ENCODE peak calls at places on chromosomes 16 and 17, in eight cellular contexts. One of them, this sample, is unnamed. For H3K27me3, the result is how much of the 10 kb centered on the place peaks cover.

GRCh38 chr17:15404116-15404730 is 62.8 kb upstream of the TEKT3 start:
- DNase-seq in Panc1: no peak
- DNase-seq in thoracic aorta: no peak
- DNase-seq in neural progenitor cell: no peak
- DNase-seq in H9: no peak
- DNase-seq in dorsolateral prefrontal cortex: no peak
- DNase-seq in right atrium auricular region: no peak
- DNase-seq in CD8-positive, alpha-beta T cell: no peak
- DNase-seq in this sample: no peak

GRCh38 chr17:57915980-57916757 is 39.0 kb downstream of the CUEDC1 start:
- DNase-seq in CD8-positive, alpha-beta T cell: no peak
- DNase-seq in Panc1: no peak
- DNase-seq in thoracic aorta: no peak
- DNase-seq in H9: peak
- DNase-seq in neural progenitor cell: peak
- DNase-seq in dorsolateral prefrontal cortex: no peak
- DNase-seq in right atrium auricular region: no peak
- DNase-seq in this sample: no peak

GRCh38 chr16:10040136-10041080 is 141.8 kb downstream of the GRIN2A start:
- DNase-seq in dorsolateral prefrontal cortex: no peak
- DNase-seq in Panc1: no peak
- DNase-seq in thoracic aorta: no peak
- DNase-seq in neural progenitor cell: peak
- DNase-seq in right atrium auricular region: no peak
- DNase-seq in H9: peak
- DNase-seq in CD8-positive, alpha-beta T cell: no peak
- DNase-seq in this sample: no peak

GRCh38 chr16:12502671-12503070 is 301.0 kb downstream of the CPPED1 start:
- DNase-seq in H9: no peak
- DNase-seq in Panc1: no peak
- DNase-seq in right atrium auricular region: no peak
- DNase-seq in neural progenitor cell: no peak
- DNase-seq in CD8-positive, alpha-beta T cell: no peak
- DNase-seq in dorsolateral prefrontal cortex: no peak
- DNase-seq in thoracic aorta: no peak
- DNase-seq in this sample: no peak

GRCh38 chr17:28712037-28712704 is 483 bp upstream of the PROCA1 start:
- DNase-seq in neural progenitor cell: peak
- DNase-seq in dorsolateral prefrontal cortex: no peak
- DNase-seq in H9: peak
- DNase-seq in CD8-positive, alpha-beta T cell: peak
- DNase-seq in Panc1: no peak
- DNase-seq in right atrium auricular region: no peak
- DNase-seq in thoracic aorta: no peak
- DNase-seq in this sample: peak

GRCh38 chr17:50834786-50835562 is 412 bp upstream of the WFIKKN2 start:
- DNase-seq in right atrium auricular region: no peak
- DNase-seq in Panc1: no peak
- DNase-seq in dorsolateral prefrontal cortex: no peak
- DNase-seq in thoracic aorta: no peak
- DNase-seq in CD8-positive, alpha-beta T cell: no peak
- DNase-seq in H9: peak
- DNase-seq in neural progenitor cell: peak
- DNase-seq in this sample: no peak

GRCh38 chr17:4738136-4739121 is 1.2 kb upstream of the ZMYND15 start:
- DNase-seq in H9: no peak
- DNase-seq in neural progenitor cell: peak
- DNase-seq in dorsolateral prefrontal cortex: no peak
- DNase-seq in right atrium auricular region: no peak
- DNase-seq in thoracic aorta: no peak
- DNase-seq in CD8-positive, alpha-beta T cell: no peak
- DNase-seq in Panc1: no peak
- DNase-seq in this sample: no peak

GRCh38 chr17:2594657-2595085 is 1.2 kb downstream of the PAFAH1B1 start:
- DNase-seq in neural progenitor cell: no peak
- DNase-seq in Panc1: no peak
- DNase-seq in H9: no peak
- DNase-seq in CD8-positive, alpha-beta T cell: no peak
- DNase-seq in thoracic aorta: no peak
- DNase-seq in right atrium auricular region: no peak
- DNase-seq in dorsolateral prefrontal cortex: no peak
- DNase-seq in this sample: no peak

GRCh38 chr16:2429771-2430663 is 770 bp downstream of the CCNF start:
- DNase-seq in right atrium auricular region: no peak
- DNase-seq in neural progenitor cell: peak
- DNase-seq in H9: no peak
- DNase-seq in dorsolateral prefrontal cortex: no peak
- DNase-seq in CD8-positive, alpha-beta T cell: no peak
- DNase-seq in Panc1: no peak
- DNase-seq in thoracic aorta: no peak
- DNase-seq in this sample: no peak

GRCh38 chr17:35373532-35373983 is at the start of gene SLFN11:
- DNase-seq in H9: peak
- DNase-seq in CD8-positive, alpha-beta T cell: peak
- DNase-seq in Panc1: no peak
- DNase-seq in right atrium auricular region: peak
- DNase-seq in dorsolateral prefrontal cortex: peak
- DNase-seq in neural progenitor cell: peak
- DNase-seq in thoracic aorta: peak
- DNase-seq in this sample: peak

GRCh38 chr17:61208301-61209098 is 191.1 kb upstream of the TBX2 start:
- DNase-seq in Panc1: no peak
- DNase-seq in H9: no peak
- DNase-seq in CD8-positive, alpha-beta T cell: no peak
- DNase-seq in dorsolateral prefrontal cortex: no peak
- DNase-seq in neural progenitor cell: no peak
- DNase-seq in thoracic aorta: no peak
- DNase-seq in right atrium auricular region: no peak
- DNase-seq in this sample: no peak

GRCh38 chr17:4513113-4514032 is 14.7 kb downstream of the SPNS2 start:
- DNase-seq in Panc1: no peak
- DNase-seq in right atrium auricular region: no peak
- DNase-seq in neural progenitor cell: no peak
- DNase-seq in CD8-positive, alpha-beta T cell: no peak
- DNase-seq in H9: no peak
- DNase-seq in dorsolateral prefrontal cortex: no peak
- DNase-seq in thoracic aorta: no peak
- DNase-seq in this sample: no peak

GRCh38 chr17:9839433-9839832 is 13.7 kb downstream of the GLP2R start:
- DNase-seq in thoracic aorta: no peak
- DNase-seq in H9: peak
- DNase-seq in Panc1: no peak
- DNase-seq in CD8-positive, alpha-beta T cell: no peak
- DNase-seq in dorsolateral prefrontal cortex: no peak
- DNase-seq in neural progenitor cell: no peak
- DNase-seq in right atrium auricular region: no peak
- DNase-seq in this sample: no peak

GRCh38 chr17:8794636-8795035 is 4.5 kb downstream of the MFSD6L start:
- DNase-seq in H9: peak
- DNase-seq in neural progenitor cell: no peak
- DNase-seq in dorsolateral prefrontal cortex: no peak
- DNase-seq in thoracic aorta: no peak
- DNase-seq in CD8-positive, alpha-beta T cell: no peak
- DNase-seq in right atrium auricular region: no peak
- DNase-seq in Panc1: no peak
- DNase-seq in this sample: no peak

GRCh38 chr16:23914935-23915549 is 79.3 kb downstream of the PRKCB start:
- DNase-seq in H9: no peak
- DNase-seq in CD8-positive, alpha-beta T cell: no peak
- DNase-seq in right atrium auricular region: no peak
- DNase-seq in thoracic aorta: no peak
- DNase-seq in Panc1: no peak
- DNase-seq in dorsolateral prefrontal cortex: no peak
- DNase-seq in neural progenitor cell: no peak
- DNase-seq in this sample: no peak

GRCh38 chr16:84829168-84829965 is 9.6 kb downstream of the CRISPLD2 start:
- DNase-seq in CD8-positive, alpha-beta T cell: no peak
- DNase-seq in neural progenitor cell: peak
- DNase-seq in right atrium auricular region: no peak
- DNase-seq in Panc1: no peak
- DNase-seq in dorsolateral prefrontal cortex: no peak
- DNase-seq in thoracic aorta: no peak
- DNase-seq in H9: no peak
- DNase-seq in this sample: no peak

GRCh38 chr17:29514792-29515191 is 52.0 kb downstream of the ABHD15 start:
- DNase-seq in right atrium auricular region: no peak
- DNase-seq in CD8-positive, alpha-beta T cell: no peak
- DNase-seq in H9: no peak
- DNase-seq in dorsolateral prefrontal cortex: no peak
- DNase-seq in Panc1: no peak
- DNase-seq in thoracic aorta: no peak
- DNase-seq in neural progenitor cell: no peak
- DNase-seq in this sample: no peak

GRCh38 chr17:44788139-44788538 is 29.4 kb downstream of the ADAM11 start:
- DNase-seq in Panc1: no peak
- DNase-seq in CD8-positive, alpha-beta T cell: no peak
- DNase-seq in right atrium auricular region: no peak
- DNase-seq in dorsolateral prefrontal cortex: no peak
- DNase-seq in thoracic aorta: no peak
- DNase-seq in H9: no peak
- DNase-seq in neural progenitor cell: no peak
- DNase-seq in this sample: no peak

GRCh38 chr17:79188679-79189078 is 114.1 kb downstream of the ENGASE start:
- DNase-seq in dorsolateral prefrontal cortex: no peak
- DNase-seq in Panc1: no peak
- DNase-seq in CD8-positive, alpha-beta T cell: no peak
- DNase-seq in right atrium auricular region: no peak
- DNase-seq in neural progenitor cell: no peak
- DNase-seq in thoracic aorta: no peak
- DNase-seq in H9: no peak
- DNase-seq in this sample: no peak

GRCh38 chr17:3892095-3892998 is 506 bp downstream of the CAMKK1 start:
- DNase-seq in neural progenitor cell: peak
- DNase-seq in right atrium auricular region: peak
- DNase-seq in Panc1: no peak
- DNase-seq in thoracic aorta: peak
- DNase-seq in CD8-positive, alpha-beta T cell: peak
- DNase-seq in H9: peak
- DNase-seq in dorsolateral prefrontal cortex: peak
- DNase-seq in this sample: peak

GRCh38 chr17:7279453-7279852 is 2.1 kb upstream of the SLC2A4 start:
- DNase-seq in dorsolateral prefrontal cortex: no peak
- DNase-seq in neural progenitor cell: no peak
- DNase-seq in right atrium auricular region: no peak
- DNase-seq in Panc1: no peak
- DNase-seq in CD8-positive, alpha-beta T cell: no peak
- DNase-seq in H9: no peak
- DNase-seq in thoracic aorta: no peak
- DNase-seq in this sample: no peak

GRCh38 chr16:52383071-52383470 is 163.9 kb downstream of the TOX3 start:
- DNase-seq in CD8-positive, alpha-beta T cell: no peak
- DNase-seq in H9: no peak
- DNase-seq in right atrium auricular region: no peak
- DNase-seq in thoracic aorta: no peak
- DNase-seq in Panc1: no peak
- DNase-seq in dorsolateral prefrontal cortex: no peak
- DNase-seq in neural progenitor cell: peak
- DNase-seq in this sample: no peak

GRCh38 chr16:50267651-50268050 is 1.3 kb downstream of the ADCY7 start:
- DNase-seq in neural progenitor cell: no peak
- DNase-seq in right atrium auricular region: no peak
- DNase-seq in CD8-positive, alpha-beta T cell: no peak
- DNase-seq in Panc1: no peak
- DNase-seq in thoracic aorta: no peak
- DNase-seq in dorsolateral prefrontal cortex: no peak
- DNase-seq in H9: no peak
- DNase-seq in this sample: no peak

GRCh38 chr16:86496929-86497381 is 13.4 kb upstream of the FOXF1 start:
- DNase-seq in Panc1: no peak
- DNase-seq in H9: peak
- DNase-seq in neural progenitor cell: peak
- DNase-seq in thoracic aorta: no peak
- DNase-seq in CD8-positive, alpha-beta T cell: no peak
- DNase-seq in right atrium auricular region: no peak
- DNase-seq in dorsolateral prefrontal cortex: no peak
- DNase-seq in this sample: no peak

GRCh38 chr16:86495357-86495701 is 15.0 kb upstream of the FOXF1 start:
- DNase-seq in CD8-positive, alpha-beta T cell: no peak
- DNase-seq in dorsolateral prefrontal cortex: no peak
- DNase-seq in neural progenitor cell: no peak
- DNase-seq in right atrium auricular region: no peak
- DNase-seq in thoracic aorta: no peak
- DNase-seq in Panc1: no peak
- DNase-seq in H9: no peak
- DNase-seq in this sample: no peak

GRCh38 chr16:86494565-86495356 is 15.6 kb upstream of the FOXF1 start:
- DNase-seq in right atrium auricular region: no peak
- DNase-seq in CD8-positive, alpha-beta T cell: no peak
- DNase-seq in H9: peak
- DNase-seq in Panc1: no peak
- DNase-seq in thoracic aorta: no peak
- DNase-seq in dorsolateral prefrontal cortex: no peak
- DNase-seq in neural progenitor cell: peak
- DNase-seq in this sample: no peak

GRCh38 chr16:86496262-86496928 is 13.9 kb upstream of the FOXF1 start:
- DNase-seq in H9: no peak
- DNase-seq in dorsolateral prefrontal cortex: no peak
- DNase-seq in neural progenitor cell: peak
- DNase-seq in thoracic aorta: no peak
- DNase-seq in CD8-positive, alpha-beta T cell: no peak
- DNase-seq in right atrium auricular region: no peak
- DNase-seq in Panc1: no peak
- DNase-seq in this sample: no peak

GRCh38 chr16:86495756-86496261 is 14.5 kb upstream of the FOXF1 start:
- DNase-seq in right atrium auricular region: no peak
- DNase-seq in H9: peak
- DNase-seq in CD8-positive, alpha-beta T cell: no peak
- DNase-seq in neural progenitor cell: peak
- DNase-seq in Panc1: no peak
- DNase-seq in dorsolateral prefrontal cortex: no peak
- DNase-seq in thoracic aorta: no peak
- DNase-seq in this sample: no peak
- H3K27me3 ChIP-seq in right atrium auricular region: under half
- H3K27me3 ChIP-seq in H9: half or more
- H3K27me3 ChIP-seq in CD8-positive, alpha-beta T cell: under half
- H3K27me3 ChIP-seq in neural progenitor cell: half or more
- H3K27me3 ChIP-seq in Panc1: under half
- H3K27me3 ChIP-seq in dorsolateral prefrontal cortex: half or more
- H3K27me3 ChIP-seq in thoracic aorta: under half
- H3K27me3 ChIP-seq in this sample: under half

GRCh38 chr16:56856876-56857447 is 8.0 kb upstream of the SLC12A3 start:
- DNase-seq in Panc1: no peak
- DNase-seq in CD8-positive, alpha-beta T cell: no peak
- DNase-seq in neural progenitor cell: no peak
- DNase-seq in dorsolateral prefrontal cortex: no peak
- DNase-seq in right atrium auricular region: no peak
- DNase-seq in thoracic aorta: no peak
- DNase-seq in H9: no peak
- DNase-seq in this sample: no peak
- TF ChIP-seq CTCF in Panc1: no peak
- TF ChIP-seq CTCF in CD8-positive, alpha-beta T cell: no peak
- TF ChIP-seq CTCF in neural progenitor cell: no peak
- TF ChIP-seq CTCF in dorsolateral prefrontal cortex: no peak
- TF ChIP-seq CTCF in right atrium auricular region: no peak
- TF ChIP-seq CTCF in thoracic aorta: no peak
- TF ChIP-seq CTCF in H9: no peak
- TF ChIP-seq CTCF in this sample: no peak

GRCh38 chr16:75837264-75837663 is 111.0 kb upstream of the CPHXL start:
- DNase-seq in neural progenitor cell: no peak
- DNase-seq in dorsolateral prefrontal cortex: no peak
- DNase-seq in thoracic aorta: no peak
- DNase-seq in H9: no peak
- DNase-seq in Panc1: no peak
- DNase-seq in right atrium auricular region: no peak
- DNase-seq in CD8-positive, alpha-beta T cell: no peak
- DNase-seq in this sample: no peak
- H3K27me3 ChIP-seq in neural progenitor cell: half or more
- H3K27me3 ChIP-seq in dorsolateral prefrontal cortex: under half
- H3K27me3 ChIP-seq in thoracic aorta: under half
- H3K27me3 ChIP-seq in H9: under half
- H3K27me3 ChIP-seq in Panc1: under half
- H3K27me3 ChIP-seq in right atrium auricular region: under half
- H3K27me3 ChIP-seq in CD8-positive, alpha-beta T cell: under half
- H3K27me3 ChIP-seq in this sample: under half

GRCh38 chr16:3752984-3753383 is 35.7 kb upstream of the TRAP1 start:
- DNase-seq in dorsolateral prefrontal cortex: no peak
- DNase-seq in neural progenitor cell: no peak
- DNase-seq in H9: no peak
- DNase-seq in Panc1: no peak
- DNase-seq in right atrium auricular region: no peak
- DNase-seq in CD8-positive, alpha-beta T cell: no peak
- DNase-seq in thoracic aorta: no peak
- DNase-seq in this sample: no peak
- TF ChIP-seq CTCF in dorsolateral prefrontal cortex: no peak
- TF ChIP-seq CTCF in neural progenitor cell: no peak
- TF ChIP-seq CTCF in H9: no peak
- TF ChIP-seq CTCF in Panc1: no peak
- TF ChIP-seq CTCF in right atrium auricular region: no peak
- TF ChIP-seq CTCF in CD8-positive, alpha-beta T cell: no peak
- TF ChIP-seq CTCF in thoracic aorta: no peak
- TF ChIP-seq CTCF in this sample: no peak

This sample was measured in tibial nerve.